ENCODE peak calls at places on chromosome 10, in eight cellular contexts. One of them, this sample, is unnamed.

GRCh38 chr10:126059101-126059826 is 162.9 kb downstream of the FANK1 start:
- DNase-seq in CD8-positive, alpha-beta T cell: no peak
- DNase-seq in transverse colon: no peak
- DNase-seq in esophagus squamous epithelium: no peak
- DNase-seq in RWPE1: no peak
- DNase-seq in A673: no peak
- DNase-seq in cardiac muscle cell: no peak
- DNase-seq in HL-60: no peak
- DNase-seq in this sample: no peak

GRCh38 chr10:34753014-34753757 is 61.9 kb downstream of the PARD3 start:
- DNase-seq in CD8-positive, alpha-beta T cell: no peak
- DNase-seq in esophagus squamous epithelium: no peak
- DNase-seq in cardiac muscle cell: no peak
- DNase-seq in A673: no peak
- DNase-seq in transverse colon: no peak
- DNase-seq in RWPE1: no peak
- DNase-seq in HL-60: no peak
- DNase-seq in this sample: no peak

GRCh38 chr10:122419890-122420623 is 34.4 kb upstream of the ARMS2 start:
- DNase-seq in RWPE1: no peak
- DNase-seq in CD8-positive, alpha-beta T cell: no peak
- DNase-seq in transverse colon: no peak
- DNase-seq in cardiac muscle cell: peak; percentile 81
- DNase-seq in HL-60: no peak
- DNase-seq in A673: no peak
- DNase-seq in esophagus squamous epithelium: no peak
- DNase-seq in this sample: no peak

GRCh38 chr10:34875061-34875460 is 60.0 kb upstream of the PARD3 start:
- DNase-seq in RWPE1: no peak
- DNase-seq in CD8-positive, alpha-beta T cell: no peak
- DNase-seq in HL-60: no peak
- DNase-seq in A673: no peak
- DNase-seq in transverse colon: no peak
- DNase-seq in cardiac muscle cell: no peak
- DNase-seq in esophagus squamous epithelium: no peak
- DNase-seq in this sample: no peak

GRCh38 chr10:58919927-58920654 is 256.4 kb upstream of the PHYHIPL start:
- DNase-seq in transverse colon: no peak
- DNase-seq in cardiac muscle cell: peak; percentile 78
- DNase-seq in esophagus squamous epithelium: no peak
- DNase-seq in RWPE1: peak; percentile 80
- DNase-seq in HL-60: no peak
- DNase-seq in A673: no peak
- DNase-seq in CD8-positive, alpha-beta T cell: no peak
- DNase-seq in this sample: peak; percentile 82

GRCh38 chr10:128793726-128794655 is 667.8 kb upstream of the MKI67 start:
- DNase-seq in RWPE1: no peak
- DNase-seq in HL-60: no peak
- DNase-seq in A673: no peak
- DNase-seq in cardiac muscle cell: no peak
- DNase-seq in esophagus squamous epithelium: no peak
- DNase-seq in CD8-positive, alpha-beta T cell: no peak
- DNase-seq in transverse colon: no peak
- DNase-seq in this sample: no peak

GRCh38 chr10:11411926-11412545 is 199.4 kb downstream of the USP6NL start:
- DNase-seq in RWPE1: no peak
- DNase-seq in transverse colon: no peak
- DNase-seq in HL-60: no peak
- DNase-seq in CD8-positive, alpha-beta T cell: no peak
- DNase-seq in esophagus squamous epithelium: no peak
- DNase-seq in cardiac muscle cell: peak; percentile 7
- DNase-seq in A673: peak; percentile 54
- DNase-seq in this sample: no peak

GRCh38 chr10:107984581-107984980 is 820.1 kb upstream of the SORCS1 start:
- DNase-seq in HL-60: no peak
- DNase-seq in esophagus squamous epithelium: no peak
- DNase-seq in A673: no peak
- DNase-seq in RWPE1: no peak
- DNase-seq in CD8-positive, alpha-beta T cell: no peak
- DNase-seq in transverse colon: no peak
- DNase-seq in cardiac muscle cell: no peak
- DNase-seq in this sample: no peak

GRCh38 chr10:4061441-4061951 is 276.5 kb upstream of the KLF6 start:
- DNase-seq in CD8-positive, alpha-beta T cell: no peak
- DNase-seq in cardiac muscle cell: peak; percentile 59
- DNase-seq in transverse colon: peak; percentile 80
- DNase-seq in esophagus squamous epithelium: no peak
- DNase-seq in A673: no peak
- DNase-seq in RWPE1: no peak
- DNase-seq in HL-60: no peak
- DNase-seq in this sample: peak; percentile 56
- H3K27ac ChIP-seq in CD8-positive, alpha-beta T cell: no peak overlapping the region
- H3K27ac ChIP-seq in cardiac muscle cell: no peak overlapping the region
- H3K27ac ChIP-seq in transverse colon: peak overlapping the region; percentile 85
- H3K27ac ChIP-seq in esophagus squamous epithelium: peak overlapping the region; percentile 5
- H3K27ac ChIP-seq in A673: no peak overlapping the region
- H3K27ac ChIP-seq in RWPE1: peak overlapping the region; percentile 44
- H3K27ac ChIP-seq in HL-60: no peak overlapping the region
- H3K27ac ChIP-seq in this sample: peak overlapping the region; percentile 37

GRCh38 chr10:12556057-12556456 is 206.7 kb downstream of the CAMK1D start:
- DNase-seq in RWPE1: no peak
- DNase-seq in transverse colon: no peak
- DNase-seq in HL-60: no peak
- DNase-seq in esophagus squamous epithelium: no peak
- DNase-seq in cardiac muscle cell: no peak
- DNase-seq in A673: no peak
- DNase-seq in CD8-positive, alpha-beta T cell: no peak
- DNase-seq in this sample: no peak
- H3K27ac ChIP-seq in RWPE1: no peak overlapping the region
- H3K27ac ChIP-seq in transverse colon: no peak overlapping the region
- H3K27ac ChIP-seq in HL-60: no peak overlapping the region
- H3K27ac ChIP-seq in esophagus squamous epithelium: no peak overlapping the region
- H3K27ac ChIP-seq in cardiac muscle cell: no peak overlapping the region
- H3K27ac ChIP-seq in A673: no peak overlapping the region
- H3K27ac ChIP-seq in CD8-positive, alpha-beta T cell: no peak overlapping the region
- H3K27ac ChIP-seq in this sample: no peak overlapping the region

GRCh38 chr10:24334279-24334922 is 125.5 kb downstream of the KIAA1217 start:
- DNase-seq in cardiac muscle cell: no peak
- DNase-seq in A673: peak; percentile 62
- DNase-seq in HL-60: no peak
- DNase-seq in CD8-positive, alpha-beta T cell: no peak
- DNase-seq in transverse colon: no peak
- DNase-seq in RWPE1: no peak
- DNase-seq in esophagus squamous epithelium: no peak
- DNase-seq in this sample: no peak
- H3K27ac ChIP-seq in cardiac muscle cell: no peak overlapping the region
- H3K27ac ChIP-seq in A673: peak overlapping the region; percentile 57
- H3K27ac ChIP-seq in HL-60: no peak overlapping the region
- H3K27ac ChIP-seq in CD8-positive, alpha-beta T cell: no peak overlapping the region
- H3K27ac ChIP-seq in transverse colon: no peak overlapping the region
- H3K27ac ChIP-seq in RWPE1: no peak overlapping the region
- H3K27ac ChIP-seq in esophagus squamous epithelium: no peak overlapping the region
- H3K27ac ChIP-seq in this sample: no peak overlapping the region

GRCh38 chr10:80528185-80528700 is 9.5 kb upstream of the SH2D4B start:
- DNase-seq in esophagus squamous epithelium: no peak
- DNase-seq in RWPE1: no peak
- DNase-seq in HL-60: peak; percentile 66
- DNase-seq in cardiac muscle cell: no peak
- DNase-seq in A673: no peak
- DNase-seq in transverse colon: no peak
- DNase-seq in CD8-positive, alpha-beta T cell: no peak
- DNase-seq in this sample: no peak
- H3K27ac ChIP-seq in esophagus squamous epithelium: no peak overlapping the region
- H3K27ac ChIP-seq in RWPE1: no peak overlapping the region
- H3K27ac ChIP-seq in HL-60: no peak overlapping the region
- H3K27ac ChIP-seq in cardiac muscle cell: no peak overlapping the region
- H3K27ac ChIP-seq in A673: no peak overlapping the region
- H3K27ac ChIP-seq in transverse colon: no peak overlapping the region
- H3K27ac ChIP-seq in CD8-positive, alpha-beta T cell: no peak overlapping the region
- H3K27ac ChIP-seq in this sample: no peak overlapping the region

GRCh38 chr10:89655722-89656121 is 10.7 kb upstream of the PANK1 start:
- DNase-seq in esophagus squamous epithelium: no peak
- DNase-seq in transverse colon: no peak
- DNase-seq in CD8-positive, alpha-beta T cell: no peak
- DNase-seq in HL-60: no peak
- DNase-seq in cardiac muscle cell: no peak
- DNase-seq in RWPE1: no peak
- DNase-seq in A673: no peak
- DNase-seq in this sample: no peak

GRCh38 chr10:89651205-89651915 is 6.3 kb upstream of the PANK1 start:
- DNase-seq in esophagus squamous epithelium: no peak
- DNase-seq in transverse colon: no peak
- DNase-seq in A673: no peak
- DNase-seq in HL-60: no peak
- DNase-seq in CD8-positive, alpha-beta T cell: no peak
- DNase-seq in cardiac muscle cell: no peak
- DNase-seq in RWPE1: no peak
- DNase-seq in this sample: no peak

GRCh38 chr10:89653410-89653828 is 8.4 kb upstream of the PANK1 start:
- DNase-seq in A673: no peak
- DNase-seq in HL-60: no peak
- DNase-seq in transverse colon: no peak
- DNase-seq in esophagus squamous epithelium: no peak
- DNase-seq in cardiac muscle cell: peak; percentile 65
- DNase-seq in RWPE1: no peak
- DNase-seq in CD8-positive, alpha-beta T cell: no peak
- DNase-seq in this sample: no peak

GRCh38 chr10:89651916-89652573 is 7.0 kb upstream of the PANK1 start:
- DNase-seq in A673: no peak
- DNase-seq in transverse colon: no peak
- DNase-seq in HL-60: no peak
- DNase-seq in CD8-positive, alpha-beta T cell: no peak
- DNase-seq in RWPE1: no peak
- DNase-seq in esophagus squamous epithelium: no peak
- DNase-seq in cardiac muscle cell: no peak
- DNase-seq in this sample: no peak

DNA sequence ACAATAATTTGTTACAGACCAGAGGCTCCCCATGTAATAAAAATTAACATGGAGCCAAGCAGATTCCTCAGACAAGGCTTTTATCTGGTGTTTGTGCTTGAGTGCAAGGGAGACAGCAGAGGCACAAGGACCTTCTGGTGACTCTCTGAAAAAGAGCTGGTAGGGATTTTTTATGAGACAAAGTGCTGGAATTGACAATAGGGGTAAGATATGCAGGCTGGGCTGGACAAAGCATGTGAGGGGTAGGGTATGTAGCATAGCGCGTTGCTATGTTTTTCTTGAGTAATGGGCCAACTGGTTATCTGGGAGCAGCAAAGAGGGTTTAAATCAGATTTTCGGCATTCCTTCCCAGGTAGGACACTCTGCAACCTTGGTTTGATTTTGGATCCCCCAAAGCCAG is 7.9 kb upstream of the PANK1 start:
- DNase-seq in HL-60: no peak
- DNase-seq in A673: no peak
- DNase-seq in cardiac muscle cell: no peak
- DNase-seq in RWPE1: no peak
- DNase-seq in CD8-positive, alpha-beta T cell: no peak
- DNase-seq in transverse colon: no peak
- DNase-seq in esophagus squamous epithelium: no peak
- DNase-seq in this sample: no peak
- H3K27ac ChIP-seq in HL-60: no peak overlapping the region
- H3K27ac ChIP-seq in A673: no peak overlapping the region
- H3K27ac ChIP-seq in cardiac muscle cell: no peak overlapping the region
- H3K27ac ChIP-seq in RWPE1: no peak overlapping the region
- H3K27ac ChIP-seq in CD8-positive, alpha-beta T cell: no peak overlapping the region
- H3K27ac ChIP-seq in transverse colon: no peak overlapping the region
- H3K27ac ChIP-seq in esophagus squamous epithelium: no peak overlapping the region
- H3K27ac ChIP-seq in this sample: no peak overlapping the region

This sample was measured in epithelial cell of prostate.